ENCODE peak calls at places on chromosomes 6 and 20, in seven cellular contexts. E, Y, D, R, V, X and C are unnamed samples.

GRCh38 chr6:17035257-17035757 is 66.5 kb upstream of the STMND1 start:
- DNase-seq in X (no peak), Y (no peak), D (no peak), R (no peak), E (no peak), V (no peak), C (no peak)

GRCh38 chr6:134363323-134364039 is 45.6 kb upstream of the SGK1 start:
- DNase-seq in V (peak), X (peak), D (no peak), Y (no peak), E (no peak), R (peak), C (no peak)

GRCh38 chr20:17558154-17558940 is 11.5 kb upstream of the DSTN start:
- DNase-seq in X (peak), E (peak), R (peak), Y (peak), D (peak), V (peak), C (no peak)

GRCh38 chr6:125050663-125051318 is 88.6 kb downstream of the RNF217 start:
- DNase-seq in Y (no peak), R (peak), X (no peak), V (no peak), E (no peak), D (no peak), C (no peak)

GRCh38 chr6:111478749-111479148 is 4.3 kb downstream of the REV3L start:
- DNase-seq in R (peak), E (no peak), Y (no peak), D (no peak), V (no peak), X (no peak), C (no peak)

GRCh38 chr6:29502597-29502996 is 14.8 kb upstream of the MAS1L start:
- DNase-seq in E (no peak), X (no peak), D (no peak), V (no peak), R (no peak), Y (no peak), C (no peak)

GRCh38 chr20:62768815-62769287 is 27.4 kb upstream of the MRGBP start:
- DNase-seq in V (peak), R (peak), E (no peak), D (peak), Y (peak), X (no peak), C (peak)

GRCh38 chr20:58618694-58619540 is 32.2 kb upstream of the STX16 start:
- DNase-seq in R (peak), D (no peak), Y (no peak), X (no peak), V (no peak), E (no peak), C (no peak)

GRCh38 chr6:119096683-119097310 is 18.3 kb upstream of the FAM184A start:
- DNase-seq in X (no peak), V (peak), Y (peak), E (peak), D (peak), R (peak), C (peak)

GRCh38 chr6:156867121-156867520 is 89.9 kb downstream of the ARID1B start:
- DNase-seq in E (no peak), D (no peak), V (no peak), X (no peak), R (no peak), Y (no peak), C (no peak)

GRCh38 chr6:147879031-147879430 is 370.5 kb downstream of the SAMD5 start:
- DNase-seq in D (no peak), R (no peak), V (no peak), Y (no peak), E (no peak), X (no peak), C (no peak)

GRCh38 chr6:82166493-82166892 is 81.1 kb downstream of the IBTK start:
- DNase-seq in Y (no peak), V (no peak), E (no peak), X (no peak), D (peak), R (no peak), C (no peak)

GRCh38 chr6:44430322-44430721 is 42.8 kb downstream of the CDC5L start:
- DNase-seq in D (no peak), R (peak), V (no peak), E (no peak), X (no peak), Y (no peak), C (no peak)

GRCh38 chr6:144847906-144848305 is 562.8 kb downstream of the UTRN start:
- DNase-seq in D (no peak), R (no peak), V (no peak), Y (no peak), X (no peak), E (no peak), C (no peak)

GRCh38 chr6:17159240-17159639 is 57.4 kb downstream of the STMND1 start:
- DNase-seq in R (no peak), D (no peak), Y (peak), V (no peak), X (no peak), E (no peak), C (no peak)

GRCh38 chr6:5422321-5422915 is 161.1 kb downstream of the FARS2 start:
- DNase-seq in E (no peak), D (no peak), V (peak), X (no peak), Y (peak), R (peak), C (no peak)

GRCh38 chr20:41509801-41510200 is 108.4 kb downstream of the CHD6 start:
- DNase-seq in Y (no peak), R (peak), D (peak), V (peak), X (no peak), E (peak), C (no peak)

GRCh38 chr6:56899311-56899710 is 55.6 kb upstream of the BEND6 start:
- DNase-seq in Y (no peak), R (peak), V (no peak), X (no peak), E (peak), D (no peak), C (no peak)

GRCh38 chr6:159788757-159789376 is 535 bp downstream of the TCP1 start:
- DNase-seq in R (peak), D (peak), X (peak), V (peak), Y (peak), E (peak), C (peak)

GRCh38 chr6:158853072-158853871 is 34.1 kb upstream of the EZR start:
- DNase-seq in E (no peak), V (peak), X (peak), Y (peak), R (peak), D (no peak), C (peak)

GRCh38 chr20:19096847-19097246 is 115.6 kb upstream of the SLC24A3 start:
- DNase-seq in R (no peak), Y (no peak), V (no peak), X (no peak), E (no peak), D (no peak), C (no peak)

GRCh38 chr6:100260584-100260983 is 204.1 kb downstream of the SIM1 start:
- DNase-seq in R (peak), X (no peak), V (no peak), E (no peak), D (no peak), Y (no peak), C (no peak)

GRCh38 chr6:52261229-52261628 is 16.9 kb upstream of the IL17F start:
- DNase-seq in V (no peak), D (no peak), E (no peak), R (peak), X (no peak), Y (no peak), C (no peak)

DNA sequence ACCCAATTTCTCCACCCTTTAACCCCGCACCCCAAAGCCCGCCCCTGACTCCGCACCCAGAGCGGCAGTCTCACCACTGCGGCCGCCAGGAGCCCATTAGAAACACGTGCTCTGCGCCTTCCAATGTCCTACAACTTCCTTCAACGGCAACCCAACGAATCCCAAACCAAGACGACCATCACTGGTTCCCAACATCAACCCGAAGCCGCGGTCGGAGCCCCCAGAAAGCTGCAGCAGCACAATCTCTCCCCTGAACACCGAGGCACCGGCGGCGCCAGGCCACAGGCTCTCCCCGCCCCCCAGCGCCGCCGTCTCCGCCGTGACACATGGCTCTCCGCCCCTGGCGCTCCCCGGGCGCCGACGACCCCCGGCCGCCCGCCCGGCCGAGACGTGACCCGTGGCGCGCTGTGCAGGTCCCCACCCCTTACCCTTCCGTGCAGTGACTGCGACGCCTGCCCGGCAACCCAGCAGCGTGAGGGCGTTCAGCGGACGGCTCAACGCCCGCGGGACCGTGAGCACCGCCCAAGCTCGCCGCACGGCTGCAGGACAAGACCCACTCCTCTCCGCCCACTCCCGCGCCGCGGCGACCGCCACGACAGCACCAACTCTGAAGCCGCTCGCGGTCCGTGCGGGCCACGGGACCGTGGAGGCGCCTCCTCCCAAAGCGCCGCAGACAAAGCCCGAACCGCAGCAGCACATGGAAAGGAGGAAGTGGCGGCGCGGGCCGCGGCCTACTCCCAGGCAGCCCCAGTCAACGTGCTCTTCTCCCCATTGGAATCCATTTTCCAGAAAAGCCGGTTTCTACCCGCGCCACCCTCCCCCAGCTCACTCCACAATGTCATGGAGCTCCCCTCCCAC is 541 bp downstream of the SYNCRIP start:
- DNase-seq in V (peak), E (peak), X (no peak), Y (peak), R (peak), D (peak), C (peak)
- H3K4me3 ChIP-seq in V (peak), E (peak), X (peak), Y (peak), R (peak), D (peak), C (peak)

DNA sequence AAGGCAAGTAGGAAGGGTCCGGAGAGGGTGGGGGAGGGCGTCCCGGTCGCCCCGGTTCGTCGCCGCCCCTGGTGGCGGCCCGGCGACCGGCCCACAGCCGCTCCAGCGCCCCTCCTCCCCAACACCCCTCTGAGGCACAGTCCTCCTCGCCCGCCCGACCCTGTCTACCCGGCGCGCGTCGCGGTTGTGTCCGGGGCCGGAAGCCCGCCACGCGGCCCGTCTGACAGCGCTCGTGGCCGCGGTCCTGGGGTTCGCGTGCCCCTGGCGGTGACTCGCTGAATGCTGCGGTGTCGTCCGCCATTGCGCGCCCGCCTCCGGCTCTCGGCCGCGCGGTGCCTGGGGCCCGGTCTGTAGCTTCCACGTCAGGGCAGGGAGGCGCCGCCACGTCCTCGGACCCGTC is 335.3 kb upstream of the DEFB115 start:
- DNase-seq in R (no peak), E (no peak), V (peak), D (no peak), Y (no peak), X (no peak), C (no peak)
- TF ChIP-seq CTCF in R (no peak), E (no peak), V (no peak), D (no peak), Y (no peak), X (no peak), C (no peak)

GRCh38 chr6:28400122-28400451 is 540 bp upstream of the ZSCAN12 start:
- DNase-seq in R (no peak), V (no peak), D (no peak), E (no peak), X (no peak), Y (no peak), C (no peak)

GRCh38 chr6:28395918-28396317 is 3.6 kb downstream of the ZSCAN12 start:
- DNase-seq in X (no peak), D (no peak), Y (no peak), R (no peak), E (no peak), V (no peak), C (no peak)

GRCh38 chr6:28402197-28402596 is 2.6 kb upstream of the ZSCAN12 start:
- DNase-seq in V (no peak), R (no peak), X (no peak), E (no peak), D (no peak), Y (no peak), C (no peak)

GRCh38 chr6:28401172-28401571 is 1.6 kb upstream of the ZSCAN12 start:
- DNase-seq in V (no peak), Y (no peak), D (no peak), R (peak), X (no peak), E (no peak), C (no peak)

GRCh38 chr6:28399370-28400121 is at the start of gene ZSCAN12:
- DNase-seq in D (peak), R (peak), E (peak), X (peak), V (peak), Y (peak), C (peak)
- TF ChIP-seq POLR2A in D (no peak), R (peak), E (no peak), X (peak), V (no peak), Y (peak), C (no peak)

DNA sequence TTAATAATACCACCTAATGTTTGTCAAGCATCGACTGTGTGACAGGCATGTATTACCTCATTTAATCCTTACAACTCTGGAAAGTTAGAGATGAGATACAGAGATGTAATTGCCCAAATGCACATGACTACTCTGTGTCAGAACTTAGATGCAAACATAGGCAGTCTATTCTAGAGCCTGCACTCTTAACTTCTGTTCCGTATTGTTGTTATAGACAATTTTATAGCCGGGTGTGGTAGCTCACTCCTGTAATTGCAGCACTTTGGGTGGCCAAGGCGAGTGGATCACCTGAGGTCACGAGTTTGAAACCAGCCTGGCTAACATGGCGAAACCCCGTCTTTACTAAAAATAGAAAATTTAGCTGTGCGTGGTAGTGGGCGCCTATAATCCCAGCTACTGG is 15.0 kb downstream of the IFT52 start:
- DNase-seq in V (no peak), X (no peak), Y (no peak), R (no peak), D (no peak), E (no peak), C (no peak)
- H3K4me3 ChIP-seq in V (no peak), X (no peak), Y (no peak), R (no peak), D (no peak), E (no peak), C (no peak)

DNA sequence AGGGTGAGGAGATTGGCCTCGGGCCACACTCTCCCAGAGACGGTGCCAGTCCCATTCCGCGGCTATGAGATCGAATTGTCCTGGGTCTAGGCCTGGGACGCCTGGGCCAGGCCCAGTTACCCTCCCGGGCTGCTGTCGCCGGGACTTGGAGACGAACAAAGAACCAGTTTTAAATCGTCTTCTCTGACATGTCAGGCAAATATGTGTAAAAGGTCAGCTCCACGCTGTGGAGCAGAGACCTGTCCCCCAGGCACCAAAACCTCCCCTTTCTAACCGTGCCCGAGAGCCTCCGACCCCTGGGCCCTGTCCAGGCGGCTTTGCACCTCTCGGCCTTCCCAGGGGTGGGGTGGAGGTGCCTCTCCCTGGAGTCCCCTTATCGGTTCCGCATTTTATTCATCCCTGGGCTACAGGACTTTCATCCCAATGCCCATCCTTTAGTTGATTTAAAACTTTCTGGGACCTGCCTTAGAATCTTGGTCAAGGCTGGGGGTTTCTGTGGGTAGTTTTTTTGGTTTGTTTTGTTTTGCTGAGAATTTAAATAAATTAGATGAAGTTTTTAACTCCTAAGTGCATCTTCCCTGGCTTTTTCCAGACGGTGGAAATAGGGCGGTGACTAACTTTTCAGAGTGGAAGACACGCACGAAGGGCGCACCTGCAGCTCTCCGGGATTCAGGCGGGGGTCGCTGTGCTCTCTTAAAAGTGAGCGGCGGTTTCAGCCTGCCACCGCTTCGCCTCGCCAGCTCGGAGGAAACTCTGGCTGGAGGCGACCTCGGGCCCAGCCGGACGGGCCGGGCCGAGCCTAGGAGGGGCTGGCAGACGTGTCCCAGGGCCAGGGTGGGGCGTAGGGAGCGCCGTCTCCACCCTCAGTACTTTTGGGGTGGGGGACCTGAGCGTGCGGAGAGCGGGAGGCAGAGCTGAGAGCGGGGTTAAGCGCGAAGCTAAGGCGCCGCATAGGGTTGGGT is 6.0 kb upstream of the TFAP2A start:
- DNase-seq in D (no peak), Y (no peak), E (no peak), R (no peak), X (no peak), V (no peak), C (no peak)
- TF ChIP-seq CTCF in D (no peak), Y (no peak), E (no peak), R (no peak), X (no peak), V (no peak), C (no peak)

GRCh38 chr20:34557936-34558319 is 590 bp upstream of the MAP1LC3A start:
- DNase-seq in R (no peak), X (no peak), Y (no peak), V (no peak), D (no peak), E (no peak), C (peak)

GRCh38 chr20:34560141-34560523 is 1.6 kb downstream of the MAP1LC3A start:
- DNase-seq in V (no peak), Y (no peak), E (no peak), R (no peak), X (no peak), D (no peak), C (peak)

GRCh38 chr20:34559311-34560140 is 1.0 kb downstream of the MAP1LC3A start:
- DNase-seq in E (peak), D (no peak), Y (peak), R (no peak), X (no peak), V (peak), C (peak)

GRCh38 chr20:34560614-34561013 is 2.1 kb downstream of the MAP1LC3A start:
- DNase-seq in D (no peak), V (no peak), E (no peak), Y (no peak), R (no peak), X (no peak), C (no peak)

GRCh38 chr20:34558320-34559202 is at the start of gene MAP1LC3A:
- DNase-seq in V (peak), X (peak), Y (peak), R (peak), D (peak), E (peak), C (peak)
- TF ChIP-seq POLR2A in V (peak), X (peak), Y (peak), R (peak), D (peak), E (no peak), C (peak)

GRCh38 chr6:41503841-41504525 is 42.2 kb upstream of the FOXP4 start:
- DNase-seq in D (no peak), R (peak), Y (peak), V (no peak), E (no peak), X (peak), C (peak)
- H3K4me3 ChIP-seq in D (peak), R (peak), Y (no peak), V (no peak), E (peak), X (peak), C (peak)

DNA sequence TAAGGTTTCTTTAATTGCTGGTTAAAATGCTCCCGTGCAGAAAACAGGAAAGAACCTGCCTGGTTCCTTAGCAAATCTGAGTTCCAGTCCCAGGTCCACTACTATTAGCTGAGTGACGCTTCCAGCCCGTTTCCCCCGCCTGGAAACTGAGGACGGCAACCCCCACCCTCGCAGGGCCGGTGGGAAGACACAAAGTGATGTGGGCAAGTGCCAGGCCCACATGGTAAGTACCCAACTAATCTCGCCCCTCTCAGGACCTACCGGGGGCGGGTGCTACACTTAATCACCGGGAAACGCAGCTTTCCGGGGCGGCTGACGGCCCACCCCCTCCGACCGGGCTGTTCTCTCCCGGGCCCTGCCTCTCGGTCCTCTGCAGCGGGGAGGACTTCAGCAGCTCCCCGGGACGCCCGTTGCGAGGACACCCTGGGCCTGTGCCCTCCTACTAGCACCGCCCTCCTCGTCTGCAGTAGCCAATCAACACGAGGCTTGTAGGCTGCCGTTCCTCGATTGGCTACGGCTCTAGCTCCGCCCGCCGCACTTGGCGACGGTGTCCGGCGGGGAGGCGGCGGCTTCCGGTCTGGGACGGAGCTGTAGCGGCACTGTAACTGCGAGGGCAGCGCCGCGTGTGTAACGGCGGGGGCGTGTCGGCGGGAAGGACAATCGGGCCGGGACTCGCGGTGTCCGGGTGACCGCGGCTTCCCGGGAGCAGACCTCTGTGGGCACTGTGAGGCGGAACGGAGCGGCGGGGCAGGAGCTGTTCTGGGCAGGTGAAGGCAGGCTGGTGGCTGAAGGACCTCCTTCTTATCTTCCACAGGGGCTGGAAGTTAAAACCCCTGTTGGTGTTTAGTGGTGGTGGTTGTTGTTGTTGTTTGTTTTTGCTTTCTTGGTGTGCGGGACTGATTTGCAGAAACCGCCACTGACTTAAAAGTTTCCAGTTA is at the start of gene ZBTB9:
- DNase-seq in Y (peak), V (peak), R (peak), X (peak), E (peak), D (peak), C (peak)
- TF ChIP-seq CTCF in Y (no peak), V (no peak), R (no peak), X (no peak), E (no peak), D (no peak), C (no peak)

GRCh38 chr6:129671442-129672344 is 38.3 kb downstream of the ARHGAP18 start:
- DNase-seq in Y (no peak), R (no peak), D (no peak), V (peak), E (no peak), X (no peak), C (no peak)
- TF ChIP-seq POLR2A in Y (peak), R (no peak), D (no peak), V (no peak), E (no peak), X (no peak), C (no peak)